ENCODE peak calls at places on chromosome 1, in seven cellular contexts. V is endodermal cell, M is fibroblast of pulmonary artery, A is uterus, I is fibroblast of lung, N is right cardiac atrium, O is heart left ventricle. X is an unnamed sample.

GRCh38 chr1:167650266-167651160 is 20.5 kb downstream of the RCSD1 start:
- DNase-seq in V (peak), M (no peak), A (no peak), I (no peak), N (peak), O (no peak), X (no peak)

GRCh38 chr1:118122234-118123004 is 62.6 kb downstream of the SPAG17 start:
- DNase-seq in V (no peak), M (no peak), A (no peak), I (no peak), N (no peak), O (no peak), X (no peak)

GRCh38 chr1:61140056-61140549 is 57.7 kb downstream of the NFIA start:
- DNase-seq in V (no peak), M (no peak), A (no peak), I (no peak), N (no peak), O (no peak), X (no peak)

GRCh38 chr1:15178571-15179484 is 25.3 kb downstream of the TMEM51 start:
- DNase-seq in V (no peak), M (peak), A (no peak), I (peak), N (no peak), O (no peak), X (no peak)

GRCh38 chr1:109091196-109092193 is 931 bp downstream of the TMEM167B start:
- DNase-seq in V (peak), M (peak), A (no peak), I (peak), N (no peak), O (no peak), X (no peak)

GRCh38 chr1:54994355-54994990 is 4.3 kb upstream of the BSND start:
- DNase-seq in V (peak), M (no peak), A (no peak), I (no peak), N (no peak), O (no peak), X (no peak)

GRCh38 chr1:225480825-225481434 is 53.1 kb upstream of the LBR start:
- DNase-seq in V (peak), M (no peak), A (no peak), I (peak), N (no peak), O (no peak), X (no peak)

GRCh38 chr1:174800221-174800791 is 199.4 kb upstream of the CACYBP start:
- DNase-seq in V (peak), M (peak), A (no peak), I (no peak), N (peak), O (no peak), X (no peak)

GRCh38 chr1:235632538-235633219 is 16.9 kb downstream of the GNG4 start:
- DNase-seq in V (no peak), M (peak), A (no peak), I (peak), N (no peak), O (no peak), X (no peak)

GRCh38 chr1:225519166-225519863 is 91.5 kb upstream of the LBR start:
- DNase-seq in V (peak), M (peak), A (no peak), I (peak), N (peak), O (peak), X (no peak)

GRCh38 chr1:187067160-187067559 is 238.4 kb downstream of the PLA2G4A start:
- DNase-seq in V (no peak), M (no peak), A (no peak), I (no peak), N (peak), O (peak), X (no peak)

GRCh38 chr1:9466780-9467755 is 72.2 kb upstream of the SLC25A33 start:
- DNase-seq in V (no peak), M (no peak), A (peak), I (peak), N (peak), O (no peak), X (no peak)

GRCh38 chr1:203072911-203073310 is 12.9 kb downstream of the MYOG start:
- DNase-seq in V (peak), M (no peak), A (no peak), I (no peak), N (no peak), O (no peak), X (no peak)

GRCh38 chr1:194369060-194369459 is 1182.6 kb upstream of the B3GALT2 start:
- DNase-seq in V (no peak), M (no peak), A (no peak), I (no peak), N (no peak), O (no peak), X (no peak)

GRCh38 chr1:23393706-23394105 is 24.1 kb upstream of the ZNF436 start:
- DNase-seq in V (peak), M (peak), A (peak), I (peak), N (peak), O (peak), X (no peak)

GRCh38 chr1:57835620-57836019 is 411.8 kb upstream of the DAB1 start:
- DNase-seq in V (peak), M (no peak), A (no peak), I (no peak), N (no peak), O (no peak), X (no peak)

GRCh38 chr1:93672069-93672468 is 9.6 kb downstream of the BCAR3 start:
- DNase-seq in V (no peak), M (peak), A (peak), I (peak), N (peak), O (peak), X (no peak)

GRCh38 chr1:46798820-46799219 is at the start of gene CYP4B1:
- DNase-seq in V (no peak), M (no peak), A (peak), I (no peak), N (peak), O (peak), X (no peak)

GRCh38 chr1:225937048-225937968 is 3.7 kb downstream of the LEFTY2 start:
- DNase-seq in V (no peak), M (no peak), A (no peak), I (no peak), N (no peak), O (no peak), X (no peak)

GRCh38 chr1:212749924-212750535 is 41.5 kb downstream of the NSL1 start:
- DNase-seq in V (peak), M (peak), A (no peak), I (peak), N (no peak), O (no peak), X (no peak)

GRCh38 chr1:15680131-15680530 is 4.0 kb upstream of the PLEKHM2 start:
- DNase-seq in V (no peak), M (peak), A (no peak), I (peak), N (no peak), O (no peak), X (no peak)

GRCh38 chr1:148161252-148161901 is 9.3 kb upstream of the NBPF11 start:
- DNase-seq in V (peak), M (no peak), A (no peak), I (no peak), N (no peak), O (no peak), X (no peak)

GRCh38 chr1:186154651-186155050 is 220.4 kb downstream of the TPR start:
- DNase-seq in V (no peak), M (no peak), A (no peak), I (no peak), N (no peak), O (no peak), X (no peak)

GRCh38 chr1:94962745-94963265 is 35.9 kb upstream of the CNN3 start:
- DNase-seq in V (no peak), M (peak), A (peak), I (peak), N (peak), O (no peak), X (peak)

GRCh38 chr1:31666290-31666963 is 21.8 kb upstream of the PEF1 start:
- DNase-seq in V (peak), M (peak), A (no peak), I (peak), N (peak), O (no peak), X (no peak)

GRCh38 chr1:5913078-5913845 is 79.0 kb downstream of the NPHP4 start:
- DNase-seq in V (peak), M (no peak), A (no peak), I (no peak), N (no peak), O (no peak), X (no peak)

GRCh38 chr1:46333300-46334029 is 7.1 kb upstream of the NSUN4 start:
- DNase-seq in V (peak), M (peak), A (no peak), I (peak), N (no peak), O (no peak), X (peak)

GRCh38 chr1:52057876-52058275 is 1.8 kb downstream of the BTF3L4 start:
- DNase-seq in V (no peak), M (no peak), A (no peak), I (no peak), N (no peak), O (no peak), X (no peak)
- H3K4me3 ChIP-seq in V (peak), M (peak), A (no peak), I (no peak), N (no peak), O (no peak), X (no peak)

GRCh38 chr1:27885620-27886352 is 13.4 kb downstream of the THEMIS2 start:
- DNase-seq in V (no peak), M (no peak), A (no peak), I (no peak), N (no peak), O (no peak), X (no peak)

GRCh38 chr1:27882543-27882903 is 10.2 kb downstream of the THEMIS2 start:
- DNase-seq in V (no peak), M (no peak), A (no peak), I (no peak), N (no peak), O (no peak), X (no peak)

GRCh38 chr1:27885114-27885528 is 12.8 kb downstream of the THEMIS2 start:
- DNase-seq in V (no peak), M (no peak), A (no peak), I (no peak), N (no peak), O (no peak), X (no peak)

GRCh38 chr1:27884182-27884954 is 12.0 kb downstream of the THEMIS2 start:
- DNase-seq in V (no peak), M (no peak), A (no peak), I (no peak), N (no peak), O (no peak), X (peak)

GRCh38 chr1:27883536-27884181 is 11.3 kb downstream of the THEMIS2 start:
- DNase-seq in V (no peak), M (no peak), A (no peak), I (no peak), N (no peak), O (no peak), X (no peak)
- H3K4me3 ChIP-seq in V (no peak), M (no peak), A (no peak), I (no peak), N (no peak), O (no peak), X (no peak)

GRCh38 chr1:234214911-234215892 is 158.1 kb upstream of the COA6 start:
- DNase-seq in V (peak), M (no peak), A (no peak), I (no peak), N (no peak), O (no peak), X (no peak)
- H3K4me3 ChIP-seq in V (peak), M (no peak), A (no peak), I (no peak), N (peak), O (peak), X (peak)

DNA sequence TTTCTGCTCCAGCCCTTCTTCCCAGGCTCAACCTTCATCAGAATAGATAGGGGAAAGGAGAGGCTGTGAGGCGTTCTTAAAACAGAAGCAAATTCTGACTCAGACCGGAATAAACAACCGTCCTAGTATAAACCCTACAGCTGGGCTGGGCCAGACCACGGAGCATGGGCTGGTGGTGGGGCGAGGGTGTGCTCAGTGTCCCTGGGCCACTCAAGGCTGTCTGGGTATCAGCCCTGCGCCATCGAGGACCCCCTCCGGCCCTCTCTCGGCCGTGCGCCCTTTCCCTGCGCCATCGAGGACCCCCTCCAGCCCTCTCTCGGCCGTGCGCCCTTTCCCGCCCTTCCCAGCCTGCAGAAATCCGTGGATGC is 36.0 kb downstream of the CAPN2 start:
- DNase-seq in V (no peak), M (peak), A (no peak), I (peak), N (peak), O (no peak), X (no peak)
- H3K4me3 ChIP-seq in V (no peak), M (no peak), A (peak), I (no peak), N (peak), O (no peak), X (no peak)

DNA sequence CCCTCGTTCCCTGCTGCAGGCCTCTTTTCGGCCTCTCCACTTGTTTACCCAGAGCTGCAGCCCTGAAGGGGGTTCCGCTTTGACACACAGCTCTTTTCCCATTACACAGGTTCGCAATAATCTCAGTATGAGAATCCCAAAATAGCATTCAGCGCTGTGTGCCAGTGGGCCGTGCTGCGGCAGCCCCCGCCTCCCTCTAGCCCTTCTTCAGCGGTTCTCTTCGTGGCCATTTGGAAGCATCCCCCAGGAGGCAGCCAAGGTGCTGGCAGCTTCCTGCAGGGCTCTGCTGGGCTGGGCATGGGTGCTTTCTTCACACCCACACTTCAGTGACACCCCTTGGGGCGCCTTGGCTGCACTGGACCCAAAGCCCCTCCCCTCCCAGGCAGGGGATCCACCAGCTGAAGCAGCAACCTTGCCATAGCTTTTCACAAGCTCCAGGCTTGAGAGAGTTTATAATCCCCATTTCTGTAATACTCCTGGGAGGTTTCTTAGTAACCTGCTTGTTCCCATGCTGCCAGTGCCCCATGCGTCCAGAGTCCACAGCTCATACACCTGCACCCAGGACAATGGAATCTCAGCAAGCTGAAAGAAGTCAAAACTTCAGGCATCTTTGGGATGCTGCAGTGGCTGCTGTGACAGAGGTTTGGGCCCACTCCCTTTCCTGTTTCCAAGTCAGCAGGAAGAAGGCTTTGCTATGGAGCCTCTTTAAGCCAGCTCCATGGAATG is 8.1 kb downstream of the NCF2 start:
- DNase-seq in V (peak), M (no peak), A (no peak), I (no peak), N (no peak), O (no peak), X (no peak)
- H3K4me3 ChIP-seq in V (no peak), M (no peak), A (no peak), I (no peak), N (no peak), O (no peak), X (no peak)

GRCh38 chr1:11787251-11787803 is 18.4 kb downstream of the MTHFR start:
- DNase-seq in V (peak), M (peak), A (peak), I (peak), N (peak), O (no peak), X (no peak)

GRCh38 chr1:11786168-11786567 is 19.6 kb downstream of the MTHFR start:
- DNase-seq in V (no peak), M (no peak), A (no peak), I (no peak), N (peak), O (no peak), X (no peak)

GRCh38 chr1:11789126-11790067 is 16.4 kb downstream of the MTHFR start:
- DNase-seq in V (no peak), M (no peak), A (no peak), I (no peak), N (peak), O (no peak), X (no peak)

GRCh38 chr1:11788549-11789053 is 17.2 kb downstream of the MTHFR start:
- DNase-seq in V (no peak), M (no peak), A (no peak), I (no peak), N (peak), O (no peak), X (no peak)

GRCh38 chr1:11787804-11788436 is 17.8 kb downstream of the MTHFR start:
- DNase-seq in V (no peak), M (no peak), A (no peak), I (no peak), N (peak), O (no peak), X (no peak)
- H3K4me3 ChIP-seq in V (no peak), M (no peak), A (no peak), I (no peak), N (no peak), O (no peak), X (no peak)

GRCh38 chr1:3609769-3610157 is 1.5 kb downstream of the MEGF6 start:
- DNase-seq in V (peak), M (no peak), A (no peak), I (no peak), N (peak), O (no peak), X (no peak)
- H3K4me3 ChIP-seq in V (peak), M (no peak), A (no peak), I (no peak), N (no peak), O (no peak), X (no peak)